ENCODE peak calls at places on chromosomes 12 and 14, in six cellular contexts. One of them, this sample, is unnamed.

GRCh38 chr14:30551460-30551859 is 7.5 kb upstream of the G2E3 start:
- DNase-seq in stomach: no peak
- DNase-seq in esophagus squamous epithelium: no peak
- DNase-seq in pancreas: no peak
- DNase-seq in ovary: no peak
- DNase-seq in colonic mucosa: no peak
- DNase-seq in this sample: no peak

GRCh38 chr14:77133718-77134338 is 7.8 kb downstream of the ZDHHC22 start:
- DNase-seq in stomach: no peak
- DNase-seq in esophagus squamous epithelium: no peak
- DNase-seq in pancreas: peak; percentile 83
- DNase-seq in ovary: peak; percentile 50
- DNase-seq in colonic mucosa: peak; percentile 48
- DNase-seq in this sample: no peak

GRCh38 chr12:21773263-21773741 is 1.2 kb downstream of the KCNJ8 start:
- DNase-seq in stomach: no peak
- DNase-seq in esophagus squamous epithelium: no peak
- DNase-seq in pancreas: peak; percentile 74
- DNase-seq in ovary: peak; percentile 58
- DNase-seq in colonic mucosa: peak; percentile 25
- DNase-seq in this sample: no peak

GRCh38 chr14:66842911-66843572 is 335.1 kb downstream of the GPHN start:
- DNase-seq in stomach: no peak
- DNase-seq in esophagus squamous epithelium: no peak
- DNase-seq in pancreas: no peak
- DNase-seq in ovary: no peak
- DNase-seq in colonic mucosa: no peak
- DNase-seq in this sample: no peak

GRCh38 chr12:107145397-107145796 is 52.0 kb upstream of the CRY1 start:
- DNase-seq in stomach: no peak
- DNase-seq in esophagus squamous epithelium: no peak
- DNase-seq in pancreas: no peak
- DNase-seq in ovary: no peak
- DNase-seq in colonic mucosa: no peak
- DNase-seq in this sample: no peak

GRCh38 chr14:90632451-90632850 is 183.8 kb downstream of the TTC7B start:
- DNase-seq in stomach: no peak
- DNase-seq in esophagus squamous epithelium: no peak
- DNase-seq in pancreas: no peak
- DNase-seq in ovary: no peak
- DNase-seq in colonic mucosa: no peak
- DNase-seq in this sample: no peak

GRCh38 chr12:72057330-72057911 is 118.8 kb downstream of the TPH2 start:
- DNase-seq in stomach: no peak
- DNase-seq in esophagus squamous epithelium: no peak
- DNase-seq in pancreas: no peak
- DNase-seq in ovary: no peak
- DNase-seq in colonic mucosa: no peak
- DNase-seq in this sample: no peak

GRCh38 chr12:69689638-69690037 is 9.5 kb downstream of the BEST3 start:
- DNase-seq in stomach: no peak
- DNase-seq in esophagus squamous epithelium: no peak
- DNase-seq in pancreas: no peak
- DNase-seq in ovary: no peak
- DNase-seq in colonic mucosa: no peak
- DNase-seq in this sample: no peak

GRCh38 chr12:48086327-48086726 is 19.6 kb downstream of the SENP1 start:
- DNase-seq in stomach: no peak
- DNase-seq in esophagus squamous epithelium: no peak
- DNase-seq in pancreas: no peak
- DNase-seq in ovary: no peak
- DNase-seq in colonic mucosa: no peak
- DNase-seq in this sample: no peak

GRCh38 chr14:105927661-105928060 is 401.3 kb downstream of the TMEM121 start:
- DNase-seq in stomach: no peak
- DNase-seq in esophagus squamous epithelium: no peak
- DNase-seq in pancreas: no peak
- DNase-seq in ovary: no peak
- DNase-seq in colonic mucosa: no peak
- DNase-seq in this sample: no peak

GRCh38 chr12:26630546-26631027 is 202.4 kb downstream of the ITPR2 start:
- DNase-seq in stomach: no peak
- DNase-seq in esophagus squamous epithelium: no peak
- DNase-seq in pancreas: no peak
- DNase-seq in ovary: peak; percentile 46
- DNase-seq in colonic mucosa: no peak
- DNase-seq in this sample: no peak

GRCh38 chr12:91422811-91423210 is 240.2 kb upstream of the DCN start:
- DNase-seq in stomach: no peak
- DNase-seq in esophagus squamous epithelium: no peak
- DNase-seq in pancreas: no peak
- DNase-seq in ovary: no peak
- DNase-seq in colonic mucosa: no peak
- DNase-seq in this sample: no peak

GRCh38 chr14:98893675-98894074 is 378.3 kb downstream of the BCL11B start:
- DNase-seq in stomach: no peak
- DNase-seq in esophagus squamous epithelium: no peak
- DNase-seq in pancreas: no peak
- DNase-seq in ovary: no peak
- DNase-seq in colonic mucosa: no peak
- DNase-seq in this sample: no peak

GRCh38 chr12:5066251-5066650 is 22.6 kb downstream of the KCNA5 start:
- DNase-seq in stomach: no peak
- DNase-seq in esophagus squamous epithelium: no peak
- DNase-seq in pancreas: no peak
- DNase-seq in ovary: no peak
- DNase-seq in colonic mucosa: no peak
- DNase-seq in this sample: no peak

GRCh38 chr14:104877806-104878550 is 12.9 kb downstream of the CEP170B start:
- DNase-seq in stomach: no peak
- DNase-seq in esophagus squamous epithelium: no peak
- DNase-seq in pancreas: peak; percentile 74
- DNase-seq in ovary: no peak
- DNase-seq in colonic mucosa: no peak
- DNase-seq in this sample: no peak

GRCh38 chr12:124046206-124046740 is 73.3 kb downstream of the ZNF664 start:
- DNase-seq in stomach: no peak
- DNase-seq in esophagus squamous epithelium: no peak
- DNase-seq in pancreas: no peak
- DNase-seq in ovary: no peak
- DNase-seq in colonic mucosa: no peak
- DNase-seq in this sample: no peak

GRCh38 chr12:124829708-124830304 is 33.9 kb downstream of the SCARB1 start:
- DNase-seq in stomach: no peak
- DNase-seq in esophagus squamous epithelium: no peak
- DNase-seq in pancreas: no peak
- DNase-seq in ovary: no peak
- DNase-seq in colonic mucosa: no peak
- DNase-seq in this sample: no peak

GRCh38 chr14:54567224-54567633 is 301 bp downstream of the SAMD4A start:
- DNase-seq in stomach: peak; percentile 26
- DNase-seq in esophagus squamous epithelium: no peak
- DNase-seq in pancreas: peak; percentile 79
- DNase-seq in ovary: peak; percentile 69
- DNase-seq in colonic mucosa: peak; percentile 56
- DNase-seq in this sample: no peak

GRCh38 chr14:56491299-56492285 is 88.0 kb upstream of the TMEM260 start:
- DNase-seq in stomach: no peak
- DNase-seq in esophagus squamous epithelium: no peak
- DNase-seq in pancreas: no peak
- DNase-seq in ovary: peak; percentile 29
- DNase-seq in colonic mucosa: peak; percentile 48
- DNase-seq in this sample: no peak

GRCh38 chr12:89678225-89678624 is 30.4 kb downstream of the ATP2B1 start:
- DNase-seq in stomach: no peak
- DNase-seq in esophagus squamous epithelium: no peak
- DNase-seq in pancreas: no peak
- DNase-seq in ovary: no peak
- DNase-seq in colonic mucosa: no peak
- DNase-seq in this sample: no peak

GRCh38 chr14:103207038-103207403 is 83.8 kb downstream of the TNFAIP2 start:
- DNase-seq in stomach: peak; percentile 51
- DNase-seq in esophagus squamous epithelium: no peak
- DNase-seq in pancreas: no peak
- DNase-seq in ovary: peak; percentile 87
- DNase-seq in colonic mucosa: peak; percentile 71
- DNase-seq in this sample: peak; percentile 9

GRCh38 chr14:103207404-103208072 is 84.3 kb downstream of the TNFAIP2 start:
- DNase-seq in stomach: peak; percentile 39
- DNase-seq in esophagus squamous epithelium: no peak
- DNase-seq in pancreas: no peak
- DNase-seq in ovary: peak; percentile 80
- DNase-seq in colonic mucosa: no peak
- DNase-seq in this sample: no peak

GRCh38 chr14:103205541-103205906 is 82.3 kb downstream of the TNFAIP2 start:
- DNase-seq in stomach: no peak
- DNase-seq in esophagus squamous epithelium: no peak
- DNase-seq in pancreas: no peak
- DNase-seq in ovary: no peak
- DNase-seq in colonic mucosa: no peak
- DNase-seq in this sample: no peak

GRCh38 chr14:103206023-103206481 is 82.8 kb downstream of the TNFAIP2 start:
- DNase-seq in stomach: no peak
- DNase-seq in esophagus squamous epithelium: no peak
- DNase-seq in pancreas: no peak
- DNase-seq in ovary: peak; percentile 65
- DNase-seq in colonic mucosa: no peak
- DNase-seq in this sample: no peak

DNA sequence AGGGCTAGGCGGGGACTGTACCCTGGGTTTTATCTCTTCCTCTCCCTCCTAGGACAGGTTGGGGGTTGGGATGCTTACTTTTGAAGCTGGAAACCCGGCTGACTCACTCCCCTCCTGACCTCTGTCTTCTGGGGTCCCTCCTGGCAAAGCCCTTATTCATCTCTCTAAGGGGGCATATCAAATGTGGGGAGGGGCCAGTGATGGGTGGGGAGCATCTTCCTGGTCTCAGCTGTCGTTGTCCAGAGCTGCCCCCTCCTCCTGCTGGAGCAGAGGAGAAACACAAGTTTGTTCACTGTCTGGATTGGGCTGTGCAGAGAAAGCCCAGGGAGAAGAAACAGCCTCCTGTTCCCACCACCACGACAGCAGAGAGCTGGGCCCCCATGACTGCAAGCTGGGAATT is 85.8 kb downstream of the TNFAIP2 start:
- DNase-seq in stomach: no peak
- DNase-seq in esophagus squamous epithelium: no peak
- DNase-seq in pancreas: no peak
- DNase-seq in ovary: peak; percentile 33
- DNase-seq in colonic mucosa: no peak
- DNase-seq in this sample: no peak
- H3K4me3 ChIP-seq in stomach: no peak overlapping the region
- H3K4me3 ChIP-seq in esophagus squamous epithelium: peak overlapping the region; percentile 75
- H3K4me3 ChIP-seq in pancreas: no peak overlapping the region
- H3K4me3 ChIP-seq in ovary: peak overlapping the region; percentile 72
- H3K4me3 ChIP-seq in colonic mucosa: no peak overlapping the region
- H3K4me3 ChIP-seq in this sample: no peak overlapping the region

GRCh38 chr14:71610797-71611196 is 321.4 kb upstream of the RGS6 start:
- DNase-seq in stomach: no peak
- DNase-seq in esophagus squamous epithelium: no peak
- DNase-seq in pancreas: no peak
- DNase-seq in ovary: no peak
- DNase-seq in colonic mucosa: no peak
- DNase-seq in this sample: no peak
- H3K4me3 ChIP-seq in stomach: no peak overlapping the region
- H3K4me3 ChIP-seq in esophagus squamous epithelium: no peak overlapping the region
- H3K4me3 ChIP-seq in pancreas: no peak overlapping the region
- H3K4me3 ChIP-seq in ovary: no peak overlapping the region
- H3K4me3 ChIP-seq in colonic mucosa: no peak overlapping the region
- H3K4me3 ChIP-seq in this sample: no peak overlapping the region

DNA sequence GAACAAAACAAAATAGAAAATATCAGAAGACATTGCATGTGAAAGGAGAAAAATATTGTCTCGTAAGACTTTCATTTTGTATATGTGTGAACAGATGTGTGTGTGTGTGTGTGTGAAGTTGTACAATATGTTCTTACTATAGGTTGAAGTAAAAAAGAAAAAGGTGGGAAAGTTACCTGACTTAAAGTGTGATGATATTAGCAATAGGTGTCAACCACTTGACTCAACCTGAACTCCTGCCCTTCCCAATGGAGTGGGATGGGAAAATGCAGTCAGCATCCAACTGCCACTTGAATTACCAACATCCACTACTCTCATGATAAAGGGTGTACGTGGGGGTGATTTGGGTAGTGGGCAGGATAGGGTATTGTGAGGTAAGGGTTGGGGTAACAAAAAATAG is 181.5 kb downstream of the CHST11 start:
- DNase-seq in stomach: no peak
- DNase-seq in esophagus squamous epithelium: no peak
- DNase-seq in pancreas: no peak
- DNase-seq in ovary: no peak
- DNase-seq in colonic mucosa: no peak
- DNase-seq in this sample: no peak
- H3K4me3 ChIP-seq in stomach: no peak overlapping the region
- H3K4me3 ChIP-seq in esophagus squamous epithelium: no peak overlapping the region
- H3K4me3 ChIP-seq in pancreas: no peak overlapping the region
- H3K4me3 ChIP-seq in ovary: no peak overlapping the region
- H3K4me3 ChIP-seq in colonic mucosa: no peak overlapping the region
- H3K4me3 ChIP-seq in this sample: no peak overlapping the region

GRCh38 chr14:50668852-50669194 is 717 bp upstream of the SAV1 start:
- DNase-seq in stomach: no peak
- DNase-seq in esophagus squamous epithelium: no peak
- DNase-seq in pancreas: no peak
- DNase-seq in ovary: no peak
- DNase-seq in colonic mucosa: no peak
- DNase-seq in this sample: no peak
- H3K4me3 ChIP-seq in stomach: peak overlapping the region; percentile 62
- H3K4me3 ChIP-seq in esophagus squamous epithelium: peak overlapping the region; percentile 81
- H3K4me3 ChIP-seq in pancreas: peak overlapping the region; percentile 95
- H3K4me3 ChIP-seq in ovary: peak overlapping the region; percentile 79
- H3K4me3 ChIP-seq in colonic mucosa: peak overlapping the region; percentile 87
- H3K4me3 ChIP-seq in this sample: peak overlapping the region; percentile 86

DNA sequence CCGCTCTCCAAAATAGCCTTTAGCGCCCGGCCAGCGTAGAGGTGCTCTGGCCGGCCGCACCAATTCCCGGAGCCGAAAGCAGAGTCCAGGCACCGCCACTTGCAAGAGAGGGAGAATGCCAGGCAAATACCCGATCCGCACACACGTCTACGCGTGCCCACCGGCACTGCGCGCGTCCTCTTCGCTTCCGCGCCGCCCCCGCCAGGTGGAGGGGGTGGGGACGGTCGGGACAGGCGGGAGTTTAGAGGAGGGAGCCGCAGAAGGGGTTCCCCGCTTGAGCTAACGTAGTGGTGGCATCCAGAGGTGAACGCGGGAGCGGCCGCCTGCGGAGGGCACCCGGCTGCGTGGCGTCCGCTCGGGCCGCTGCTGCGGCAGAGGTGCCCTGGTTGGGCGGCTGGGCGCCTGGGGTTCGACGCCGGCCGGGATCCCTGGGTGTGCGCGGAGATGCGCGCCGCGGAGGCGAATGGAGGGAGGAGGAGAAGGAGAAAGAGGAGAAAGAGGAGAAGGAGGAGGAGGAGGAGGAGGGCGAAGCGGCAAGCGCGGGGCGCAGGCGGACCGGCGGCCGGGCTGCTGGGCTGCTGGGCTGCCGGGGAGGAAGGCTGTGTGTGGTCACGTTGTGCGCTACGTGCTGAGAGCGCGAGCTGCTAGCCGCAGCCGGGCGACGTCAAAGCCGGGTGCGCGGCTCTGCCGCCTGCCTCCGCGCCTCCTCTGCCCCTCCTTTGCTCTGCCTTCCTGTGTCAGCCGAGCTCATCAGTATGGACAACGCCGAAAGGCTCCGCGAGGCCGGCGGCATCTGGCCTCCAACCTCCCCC is at the start of gene MDGA2:
- DNase-seq in stomach: no peak
- DNase-seq in esophagus squamous epithelium: no peak
- DNase-seq in pancreas: peak; percentile 58
- DNase-seq in ovary: peak; percentile 18
- DNase-seq in colonic mucosa: no peak
- DNase-seq in this sample: peak; percentile 72
- H3K4me3 ChIP-seq in stomach: peak within 1 kb of the TSS; percentile 41
- H3K4me3 ChIP-seq in esophagus squamous epithelium: peak within 1 kb of the TSS; percentile 47
- H3K4me3 ChIP-seq in pancreas: no peak within 1 kb of the TSS
- H3K4me3 ChIP-seq in ovary: no peak within 1 kb of the TSS
- H3K4me3 ChIP-seq in colonic mucosa: no peak within 1 kb of the TSS
- H3K4me3 ChIP-seq in this sample: peak within 1 kb of the TSS; percentile 65

This sample was measured in dorsolateral prefrontal cortex.